ENCODE peak calls at places on chromosome 9, in six cellular contexts. A is heart right ventricle, T is tibial nerve, X is hepatocyte, V is OCI-LY7, M is HCT116. S is an unnamed sample.

GRCh38 chr9:2494571-2494970 is 127.0 kb upstream of the VLDLR start:
- DNase-seq in A (no peak), T (no peak), X (peak; percentile 25), V (no peak), M (no peak), S (no peak)

GRCh38 chr9:3027260-3027659 is 183.4 kb upstream of the PUM3 start:
- DNase-seq in A (no peak), T (no peak), X (no peak), V (no peak), M (no peak), S (no peak)

GRCh38 chr9:88953401-88954029 is 37.8 kb upstream of the S1PR3 start:
- DNase-seq in A (no peak), T (no peak), X (no peak), V (no peak), M (no peak), S (no peak)

GRCh38 chr9:71662086-71662485 is 106.2 kb downstream of the CEMIP2 start:
- DNase-seq in A (no peak), T (no peak), X (no peak), V (no peak), M (no peak), S (no peak)

GRCh38 chr9:93121316-93122241 is 12.5 kb downstream of the NINJ1 start:
- DNase-seq in A (no peak), T (peak; percentile 13), X (no peak), V (no peak), M (no peak), S (no peak)

GRCh38 chr9:135273077-135273476 is 185.6 kb downstream of the OLFM1 start:
- DNase-seq in A (no peak), T (no peak), X (no peak), V (no peak), M (no peak), S (peak; percentile 90)

GRCh38 chr9:131654857-131655577 is 84.9 kb downstream of the RAPGEF1 start:
- DNase-seq in A (no peak), T (no peak), X (peak; percentile 75), V (peak; percentile 93), M (no peak), S (no peak)

GRCh38 chr9:37215456-37216229 is 95.3 kb downstream of the ZCCHC7 start:
- DNase-seq in A (no peak), T (no peak), X (no peak), V (no peak), M (no peak), S (no peak)

GRCh38 chr9:23537192-23538059 is 288.6 kb downstream of the ELAVL2 start:
- DNase-seq in A (no peak), T (no peak), X (no peak), V (no peak), M (no peak), S (peak; percentile 30)

GRCh38 chr9:19120846-19121245 is 6.4 kb downstream of the PLIN2 start:
- DNase-seq in A (no peak), T (no peak), X (no peak), V (no peak), M (no peak), S (no peak)

GRCh38 chr9:113949206-113950078 is 73.3 kb downstream of the ZNF618 start:
- DNase-seq in A (no peak), T (no peak), X (no peak), V (no peak), M (no peak), S (no peak)

GRCh38 chr9:70479880-70480291 is 65.4 kb upstream of the KLF9 start:
- DNase-seq in A (no peak), T (no peak), X (peak; percentile 50), V (no peak), M (no peak), S (peak; percentile 31)

GRCh38 chr9:8855046-8855445 is 1055.5 kb upstream of the DMAC1 start:
- DNase-seq in A (no peak), T (no peak), X (peak; percentile 43), V (no peak), M (no peak), S (no peak)

GRCh38 chr9:2032234-2032633 is 17.1 kb downstream of the SMARCA2 start:
- DNase-seq in A (no peak), T (no peak), X (no peak), V (no peak), M (no peak), S (no peak)

GRCh38 chr9:95757026-95757425 is 118.5 kb upstream of the ERCC6L2 start:
- DNase-seq in A (no peak), T (no peak), X (no peak), V (no peak), M (no peak), S (no peak)

GRCh38 chr9:100303812-100304211 is 48.9 kb downstream of the TEX10 start:
- DNase-seq in A (no peak), T (no peak), X (no peak), V (no peak), M (no peak), S (no peak)

GRCh38 chr9:109120204-109120789 is 550 bp upstream of the TMEM245 start:
- DNase-seq in A (no peak), T (no peak), X (no peak), V (no peak), M (no peak), S (no peak)

GRCh38 chr9:109117856-109118801 is 1.6 kb downstream of the TMEM245 start:
- DNase-seq in A (no peak), T (no peak), X (peak; percentile 73), V (peak; percentile 52), M (no peak), S (peak; percentile 65)

GRCh38 chr9:109119439-109120203 is at the start of gene TMEM245:
- DNase-seq in A (peak; percentile 99), T (peak; percentile 91), X (peak; percentile 98), V (peak; percentile 99), M (peak; percentile 99), S (peak; percentile 99)

GRCh38 chr9:109121218-109121796 is 1.6 kb upstream of the TMEM245 start:
- DNase-seq in A (no peak), T (no peak), X (no peak), V (no peak), M (no peak), S (no peak)

DNA sequence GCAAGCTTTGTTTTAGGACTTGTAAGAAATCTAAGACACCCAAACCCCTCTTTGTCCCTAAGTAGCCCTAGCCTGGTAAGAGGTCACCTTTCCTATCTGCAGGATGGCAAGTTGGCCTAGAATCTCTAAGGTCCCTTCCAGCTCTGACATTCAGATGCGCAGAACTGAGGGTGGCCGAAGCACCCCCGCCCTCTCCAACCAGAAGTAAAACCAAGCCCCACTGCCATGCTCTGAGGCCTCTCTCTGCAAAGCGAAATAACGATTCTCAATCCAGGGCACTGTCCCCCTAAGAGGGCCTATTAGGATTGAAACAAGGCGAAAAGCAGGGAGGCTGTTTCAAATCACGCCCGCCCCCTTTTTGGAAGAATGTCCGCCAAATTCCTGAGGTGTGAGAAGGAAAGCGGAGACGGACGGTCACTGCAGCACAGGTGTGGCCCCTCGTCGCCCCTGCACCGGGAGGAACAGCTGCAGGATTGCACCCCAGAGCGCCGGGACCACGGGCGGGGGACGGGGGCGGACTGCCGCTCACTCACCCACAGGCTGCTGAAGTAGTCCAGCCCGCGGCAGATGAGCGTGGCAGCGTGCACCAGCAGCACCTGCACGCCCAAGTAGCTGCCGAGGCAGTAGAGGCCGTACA is 827 bp downstream of the TMEM245 start:
- DNase-seq in A (no peak), T (no peak), X (peak; percentile 23), V (no peak), M (no peak), S (peak; percentile 40)
- H3K27ac ChIP-seq in A (peak overlapping the region; percentile 87), T (peak overlapping the region; percentile 29), X (peak overlapping the region; percentile 86), V (peak overlapping the region; percentile 80), M (peak overlapping the region; percentile 87), S (peak overlapping the region; percentile 78)

DNA sequence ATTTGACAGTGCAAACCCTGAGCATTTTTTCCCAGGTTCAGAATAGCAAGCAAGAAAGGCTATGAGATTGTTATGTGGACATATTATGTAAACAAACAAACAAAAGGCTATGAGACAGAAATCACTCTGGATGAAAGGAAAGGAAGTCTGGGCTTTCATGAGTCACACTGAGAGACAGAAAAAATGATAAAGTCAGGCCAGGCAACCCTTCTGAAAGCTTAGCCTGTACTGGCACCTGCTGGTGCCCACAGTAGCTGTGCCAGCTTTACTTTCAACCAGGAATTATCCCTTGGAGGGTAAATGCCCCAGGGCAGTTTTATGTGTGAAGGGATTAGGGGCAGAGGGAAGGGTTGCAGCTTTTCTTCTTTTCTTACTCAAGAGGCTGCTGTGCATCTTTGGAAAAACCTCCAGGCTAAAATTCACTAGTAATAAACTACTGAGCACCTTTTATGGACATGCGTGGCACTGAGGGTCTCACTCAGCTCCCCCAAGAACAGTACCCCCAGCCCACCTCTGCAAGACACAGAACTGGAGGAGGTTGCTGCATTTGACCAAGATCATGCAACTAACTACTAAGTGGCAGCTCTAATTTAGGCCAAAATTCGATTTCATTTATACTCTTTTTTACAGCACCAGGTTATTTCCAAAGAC is 41.7 kb downstream of the ACTL7B start:
- DNase-seq in A (peak; percentile 9), T (no peak), X (peak; percentile 55), V (no peak), M (peak; percentile 38), S (no peak)
- TF ChIP-seq CTCF in A (no peak), T (peak; percentile 40), X (peak; percentile 38), V (no peak), M (peak; percentile 68), S (peak; percentile 14)

GRCh38 chr9:116585204-116585603 is 101.9 kb upstream of the TRIM32 start:
- DNase-seq in A (no peak), T (no peak), X (no peak), V (no peak), M (no peak), S (no peak)

GRCh38 chr9:116580853-116581252 is 106.3 kb upstream of the TRIM32 start:
- DNase-seq in A (peak; percentile 59), T (no peak), X (no peak), V (no peak), M (no peak), S (no peak)

GRCh38 chr9:116587919-116588318 is 99.2 kb upstream of the TRIM32 start:
- DNase-seq in A (no peak), T (no peak), X (no peak), V (no peak), M (no peak), S (no peak)

GRCh38 chr9:116589392-116590354 is 97.4 kb upstream of the TRIM32 start:
- DNase-seq in A (no peak), T (no peak), X (peak; percentile 34), V (peak; percentile 27), M (peak; percentile 72), S (peak; percentile 63)

GRCh38 chr9:116585896-116586295 is 101.2 kb upstream of the TRIM32 start:
- DNase-seq in A (no peak), T (no peak), X (no peak), V (no peak), M (no peak), S (no peak)
- H3K27ac ChIP-seq in A (no peak overlapping the region), T (no peak overlapping the region), X (no peak overlapping the region), V (no peak overlapping the region), M (no peak overlapping the region), S (no peak overlapping the region)

GRCh38 chr9:133768859-133769510 is 30.8 kb upstream of the SARDH start:
- DNase-seq in A (peak; percentile 4), T (no peak), X (peak; percentile 42), V (no peak), M (no peak), S (peak; percentile 99)

GRCh38 chr9:133767008-133767407 is 28.9 kb upstream of the SARDH start:
- DNase-seq in A (no peak), T (no peak), X (no peak), V (no peak), M (no peak), S (no peak)

GRCh38 chr9:133768371-133768858 is 30.3 kb upstream of the SARDH start:
- DNase-seq in A (no peak), T (no peak), X (no peak), V (no peak), M (no peak), S (peak; percentile 5)

GRCh38 chr9:133769511-133770075 is 31.4 kb upstream of the SARDH start:
- DNase-seq in A (peak; percentile 3), T (no peak), X (no peak), V (no peak), M (no peak), S (peak; percentile 10)

GRCh38 chr9:133767625-133768024 is 29.5 kb upstream of the SARDH start:
- DNase-seq in A (peak; percentile 1), T (no peak), X (no peak), V (no peak), M (no peak), S (peak; percentile 2)
- TF ChIP-seq CTCF in A (no peak), T (no peak), X (no peak), V (no peak), M (no peak), S (no peak)

S was measured in WERI-Rb-1.